ENCODE peak calls at places on chromosomes 13 and 19, in four cellular contexts. P, R, X and B are unnamed samples.

GRCh38 chr13:20525144-20525600 is 485 bp downstream of the CRYL1 start:
- DNase-seq in X (peak; percentile 7), P (no peak), R (peak; percentile 10), B (no peak)

GRCh38 chr19:2034729-2035589 is 16.1 kb downstream of the MKNK2 start:
- DNase-seq in R (peak; percentile 74), X (peak; percentile 50), P (peak; percentile 48), B (peak; percentile 40)

GRCh38 chr13:30289533-30289932 is 17.8 kb downstream of the KATNAL1 start:
- DNase-seq in P (no peak), R (no peak), X (no peak), B (no peak)

GRCh38 chr13:82356667-82357066 is 1525.6 kb downstream of the SLITRK1 start:
- DNase-seq in P (no peak), R (no peak), X (no peak), B (no peak)

GRCh38 chr13:41199526-41199925 is 5.2 kb upstream of the KBTBD7 start:
- DNase-seq in X (no peak), R (peak; percentile 67), P (no peak), B (no peak)

GRCh38 chr13:48853381-48854102 is 122.2 kb upstream of the FNDC3A start:
- DNase-seq in P (peak; percentile 52), R (no peak), X (no peak), B (peak; percentile 49)

GRCh38 chr13:49838989-49839388 is 46.5 kb upstream of the KPNA3 start:
- DNase-seq in R (no peak), P (no peak), X (no peak), B (no peak)

GRCh38 chr19:14139944-14140343 is 3.6 kb upstream of the ASF1B start:
- DNase-seq in R (no peak), P (peak; percentile 59), X (no peak), B (peak; percentile 26)

GRCh38 chr19:19595171-19595701 is 23.3 kb downstream of the PBX4 start:
- DNase-seq in R (peak; percentile 29), P (peak; percentile 78), X (no peak), B (peak; percentile 19)

GRCh38 chr19:29211562-29212416 is 1.2 kb downstream of the UQCRFS1 start:
- DNase-seq in P (peak; percentile 23), X (no peak), R (peak; percentile 10), B (peak; percentile 38)

GRCh38 chr19:850221-850978 is 1.7 kb upstream of the ELANE start:
- DNase-seq in P (peak; percentile 74), X (no peak), R (no peak), B (peak; percentile 87)

GRCh38 chr19:16417660-16418596 is 53.8 kb downstream of the EPS15L1 start:
- DNase-seq in P (peak; percentile 47), X (peak; percentile 55), R (peak; percentile 88), B (peak; percentile 31)

GRCh38 chr13:102091231-102091630 is 310.6 kb downstream of the FGF14 start:
- DNase-seq in P (peak; percentile 4), X (no peak), R (no peak), B (peak; percentile 5)

GRCh38 chr13:67223742-67224141 is 6.4 kb downstream of the PCDH9 start:
- DNase-seq in P (peak; percentile 38), X (no peak), R (no peak), B (no peak)

GRCh38 chr13:44573790-44574465 is 2.2 kb downstream of the TSC22D1 start:
- DNase-seq in R (peak; percentile 12), X (no peak), P (peak; percentile 72), B (peak; percentile 44)

GRCh38 chr13:45327253-45327954 is 13.6 kb downstream of the TPT1 start:
- DNase-seq in P (no peak), R (no peak), X (no peak), B (no peak)

GRCh38 chr19:42468273-42468796 is 25.6 kb upstream of the CXCL17 start:
- DNase-seq in P (peak; percentile 83), R (no peak), X (no peak), B (peak; percentile 78)

GRCh38 chr13:26228080-26228479 is 6.0 kb upstream of the RNF6 start:
- DNase-seq in X (no peak), R (no peak), P (no peak), B (no peak)